ENCODE peak calls at places on chromosomes 2 and 18, in seven cellular contexts. N, E, T, Q, L, U and O are unnamed samples. For H3K9me3, the result is how much of the 10 kb centered on the place peaks cover.

GRCh38 chr2:225895126-225895525 is 495.6 kb downstream of the NYAP2 start:
- DNase-seq in Q (peak), U (no peak), T (peak), L (peak), N (no peak), E (no peak), O (no peak)

GRCh38 chr2:167294031-167294774 is 405.9 kb downstream of the XIRP2 start:
- DNase-seq in L (peak), N (no peak), E (no peak), T (no peak), U (no peak), Q (peak), O (no peak)

GRCh38 chr2:197174539-197175094 is 136.0 kb downstream of the ANKRD44 start:
- DNase-seq in E (no peak), L (no peak), T (peak), Q (peak), N (no peak), U (no peak), O (no peak)

GRCh38 chr2:85656468-85656867 is 11.5 kb downstream of the SFTPB start:
- DNase-seq in E (no peak), U (no peak), T (peak), N (no peak), Q (no peak), L (no peak), O (no peak)

GRCh38 chr2:58227171-58227917 is 13.8 kb downstream of the FANCL start:
- DNase-seq in T (no peak), L (no peak), Q (no peak), U (no peak), E (no peak), N (no peak), O (no peak)

GRCh38 chr2:52676056-52676455 is 1091.5 kb upstream of the CHAC2 start:
- DNase-seq in Q (peak), E (no peak), L (no peak), T (no peak), U (no peak), N (no peak), O (no peak)

GRCh38 chr2:31147645-31148044 is 9.4 kb upstream of the GALNT14 start:
- DNase-seq in E (no peak), U (no peak), N (no peak), L (no peak), T (no peak), Q (no peak), O (no peak)

GRCh38 chr2:12168354-12169059 is 422.1 kb downstream of the LPIN1 start:
- DNase-seq in T (no peak), E (no peak), U (no peak), N (no peak), L (no peak), Q (no peak), O (no peak)

GRCh38 chr2:6356127-6356761 is 509.5 kb downstream of the CMPK2 start:
- DNase-seq in E (no peak), T (no peak), Q (no peak), L (no peak), N (no peak), U (no peak), O (no peak)

GRCh38 chr18:49048361-49048760 is 97.6 kb upstream of the SMAD7 start:
- DNase-seq in N (no peak), L (peak), E (no peak), Q (peak), U (no peak), T (no peak), O (no peak)

GRCh38 chr18:1914489-1914888 is 656.8 kb downstream of the METTL4 start:
- DNase-seq in T (peak), Q (peak), U (no peak), L (peak), N (no peak), E (no peak), O (no peak)

GRCh38 chr2:62287895-62288589 is 92.1 kb downstream of the B3GNT2 start:
- DNase-seq in E (no peak), U (peak), N (peak), T (peak), Q (peak), L (peak), O (no peak)

GRCh38 chr2:171124512-171124911 is 36.2 kb downstream of the TLK1 start:
- DNase-seq in U (no peak), E (no peak), Q (no peak), N (no peak), T (no peak), L (no peak), O (no peak)

GRCh38 chr2:119407430-119408220 is 24.0 kb upstream of the TMEM37 start:
- DNase-seq in E (no peak), Q (peak), T (peak), U (no peak), L (peak), N (no peak), O (no peak)

GRCh38 chr2:80971-81736 is 34.8 kb upstream of the FAM110C start:
- DNase-seq in Q (no peak), U (no peak), L (no peak), T (no peak), E (no peak), N (no peak), O (no peak)

GRCh38 chr2:204234879-204235278 is 298.3 kb downstream of the ICOS start:
- DNase-seq in T (no peak), L (peak), E (no peak), Q (peak), U (no peak), N (no peak), O (no peak)

GRCh38 chr18:40249390-40250080 is 1705.5 kb upstream of the PIK3C3 start:
- DNase-seq in L (no peak), Q (peak), N (no peak), E (no peak), U (no peak), T (no peak), O (no peak)

GRCh38 chr18:74493689-74494088 is 2.5 kb upstream of the CNDP2 start:
- DNase-seq in E (no peak), Q (peak), U (no peak), T (peak), N (peak), L (peak), O (no peak)

GRCh38 chr2:7953184-7953583 is 728.7 kb upstream of the ID2 start:
- DNase-seq in T (no peak), E (no peak), Q (no peak), L (no peak), N (no peak), U (no peak), O (no peak)

GRCh38 chr2:216453955-216454614 is 41.8 kb downstream of the SMARCAL1 start:
- DNase-seq in Q (peak), U (no peak), N (no peak), T (no peak), L (no peak), E (no peak), O (no peak)

GRCh38 chr2:179263015-179263414 is 1.6 kb downstream of the SESTD1 start:
- DNase-seq in Q (peak), E (no peak), T (peak), N (no peak), L (peak), U (no peak), O (no peak)

GRCh38 chr18:49566217-49566616 is 4.4 kb downstream of the LIPG start:
- DNase-seq in N (no peak), L (peak), Q (peak), U (no peak), T (no peak), E (no peak), O (no peak)

GRCh38 chr2:84459944-84460429 is 907 bp upstream of the SUCLG1 start:
- DNase-seq in T (peak), N (no peak), E (no peak), Q (no peak), U (no peak), L (no peak), O (no peak)

GRCh38 chr2:178484245-178485041 is 4.2 kb downstream of the PLEKHA3 start:
- DNase-seq in U (peak), T (peak), Q (peak), N (no peak), E (no peak), L (peak), O (no peak)

GRCh38 chr2:119264781-119265692 is 41.4 kb downstream of the STEAP3 start:
- DNase-seq in N (no peak), T (peak), E (no peak), L (peak), Q (peak), U (no peak), O (no peak)

GRCh38 chr2:95275151-95275515 is 884 bp downstream of the PROM2 start:
- DNase-seq in N (no peak), E (no peak), Q (no peak), U (no peak), T (no peak), L (no peak), O (no peak)

GRCh38 chr2:95275601-95276243 is 1.5 kb downstream of the PROM2 start:
- DNase-seq in N (no peak), T (peak), U (no peak), L (peak), E (no peak), Q (peak), O (no peak)

GRCh38 chr2:95277246-95277906 is 3.1 kb downstream of the PROM2 start:
- DNase-seq in T (peak), Q (no peak), E (no peak), L (peak), N (no peak), U (peak), O (no peak)

GRCh38 chr2:95276888-95277245 is 2.6 kb downstream of the PROM2 start:
- DNase-seq in U (no peak), Q (no peak), N (no peak), E (no peak), L (no peak), T (no peak), O (no peak)

GRCh38 chr2:95276244-95276887 is 2.1 kb downstream of the PROM2 start:
- DNase-seq in T (no peak), N (no peak), Q (no peak), L (no peak), E (no peak), U (no peak), O (no peak)
- H3K9me3 ChIP-seq in T (under half), N (under half), Q (under half), L (under half), E (under half), U (under half), O (under half)

GRCh38 chr2:135103843-135104242 is 51.8 kb downstream of the RAB3GAP1 start:
- DNase-seq in L (no peak), N (no peak), T (no peak), Q (no peak), U (no peak), E (no peak), O (no peak)
- H3K9me3 ChIP-seq in L (under half), N (under half), T (under half), Q (under half), U (under half), E (under half), O (under half)

DNA sequence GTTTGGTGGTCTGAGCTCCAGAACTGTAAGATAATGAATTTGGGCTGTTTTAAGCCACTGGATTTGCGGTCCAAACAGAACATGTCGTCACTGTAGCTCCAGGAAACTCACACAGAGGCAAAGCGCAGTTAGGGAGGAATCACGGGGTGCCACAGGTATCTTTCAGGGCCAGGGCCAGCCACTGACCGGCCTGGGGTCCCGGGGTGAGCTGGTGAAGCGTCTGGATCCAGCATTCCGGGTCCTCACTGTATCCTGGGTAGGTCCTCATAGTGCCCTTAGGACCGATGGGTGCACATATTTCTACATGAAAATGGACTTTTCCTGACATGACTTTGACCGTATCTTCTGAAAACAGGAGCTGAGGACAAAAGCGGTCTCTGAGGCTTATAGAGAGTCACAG is 196.0 kb upstream of the HDAC4 start:
- DNase-seq in E (no peak), Q (no peak), L (no peak), U (no peak), T (no peak), N (no peak), O (peak)
- H3K9me3 ChIP-seq in E (under half), Q (under half), L (under half), U (under half), T (under half), N (under half), O (under half)

GRCh38 chr2:157726946-157727345 is 98.3 kb upstream of the ACVR1C start:
- DNase-seq in L (no peak), N (no peak), T (peak), U (no peak), Q (peak), E (no peak), O (no peak)
- H3K9me3 ChIP-seq in L (under half), N (under half), T (under half), U (under half), Q (under half), E (under half), O (under half)

DNA sequence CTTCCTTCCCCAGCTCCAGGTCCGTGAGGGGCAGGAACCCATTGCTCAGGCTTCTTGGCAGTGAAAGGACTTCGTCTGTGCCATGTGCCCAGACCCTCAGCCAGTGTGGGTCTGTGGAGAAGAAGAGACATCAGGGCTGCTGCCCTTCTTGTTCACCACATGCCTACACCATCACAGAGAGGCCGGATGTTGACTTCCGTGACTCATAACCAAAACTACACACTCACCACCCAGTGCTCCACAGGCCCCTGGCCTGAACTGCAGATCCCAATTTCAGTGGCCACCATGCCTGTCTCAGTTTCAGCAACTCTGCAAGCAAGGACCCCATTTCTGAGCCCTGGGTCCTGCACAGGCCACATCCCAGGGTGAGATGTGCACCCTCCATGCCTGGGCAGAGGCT is 332.6 kb upstream of the SALL3 start:
- DNase-seq in N (no peak), T (no peak), L (no peak), Q (no peak), U (no peak), E (no peak), O (no peak)
- H3K9me3 ChIP-seq in N (under half), T (under half), L (under half), Q (under half), U (under half), E (under half), O (under half)

DNA sequence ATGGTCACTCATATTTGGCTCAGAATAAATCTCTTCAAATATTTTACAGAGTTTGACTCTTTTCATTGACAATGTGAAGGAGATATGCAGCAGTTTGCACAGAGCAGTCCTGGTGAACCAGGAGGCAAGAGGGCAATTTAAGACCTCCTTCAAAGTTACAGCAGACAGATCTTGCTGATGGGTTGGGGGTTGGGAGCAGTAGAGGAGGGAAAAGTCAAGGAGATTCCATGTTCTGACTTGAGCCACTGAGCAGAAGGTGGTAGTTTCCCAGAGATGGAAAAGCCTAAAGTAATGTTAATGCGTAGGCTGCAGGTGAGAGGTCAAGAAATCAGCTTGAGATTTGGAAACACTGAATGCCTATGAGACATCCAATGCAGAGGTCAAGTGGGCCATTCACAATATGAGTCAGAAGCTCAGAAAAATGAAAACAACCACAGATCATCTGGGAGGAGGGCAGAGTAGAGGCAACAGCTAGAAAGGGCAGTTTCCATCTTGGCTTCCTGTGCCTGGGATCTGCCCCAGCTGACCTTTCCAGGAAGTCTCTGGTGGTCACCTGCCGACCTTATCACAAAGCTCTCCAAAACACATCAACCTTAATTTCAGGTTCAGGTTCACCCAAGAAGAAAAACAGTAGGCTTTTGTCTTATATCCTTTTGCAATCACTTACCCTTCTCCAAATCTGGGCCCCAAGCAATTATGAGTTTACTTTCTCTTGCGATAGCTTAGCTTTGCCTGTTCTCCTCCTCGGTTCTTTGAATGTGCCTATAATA is 197.5 kb upstream of the ARL4C start:
- DNase-seq in L (peak), N (no peak), E (no peak), U (no peak), T (peak), Q (peak), O (no peak)
- H3K9me3 ChIP-seq in L (under half), N (under half), E (under half), U (under half), T (under half), Q (under half), O (under half)

GRCh38 chr2:13545320-13545719 is 828.6 kb downstream of the TRIB2 start:
- DNase-seq in N (no peak), E (no peak), T (peak), U (no peak), Q (no peak), L (no peak), O (no peak)
- H3K9me3 ChIP-seq in N (under half), E (under half), T (under half), U (under half), Q (under half), L (under half), O (under half)